ENCODE peak calls at places on chromosomes 11 and 22, in four cellular contexts. K, G, B and U are unnamed samples.

GRCh38 chr11:121207485-121208115 is 85.0 kb upstream of the SC5D start:
- DNase-seq in K (no peak), G (peak), B (no peak), U (peak)

GRCh38 chr22:50270302-50271010 is at the start of gene MAPK11:
- DNase-seq in K (no peak), G (peak), B (peak), U (peak)

GRCh38 chr11:2277933-2278523 is 7.6 kb upstream of the ASCL2 start:
- DNase-seq in K (no peak), G (no peak), B (no peak), U (no peak)

GRCh38 chr22:39364646-39365405 is 15.0 kb downstream of the SYNGR1 start:
- DNase-seq in K (no peak), G (no peak), B (no peak), U (no peak)

GRCh38 chr11:116786360-116786759 is 1.5 kb downstream of the ZPR1 start:
- DNase-seq in K (no peak), G (no peak), B (no peak), U (no peak)

GRCh38 chr11:86931965-86932332 is 23.2 kb downstream of the FZD4 start:
- DNase-seq in K (no peak), G (no peak), B (no peak), U (no peak)

GRCh38 chr11:67999704-68000103 is 4.2 kb downstream of the UNC93B1 start:
- DNase-seq in K (no peak), G (peak), B (no peak), U (no peak)

GRCh38 chr11:86906198-86906597 is 49.0 kb downstream of the FZD4 start:
- DNase-seq in K (no peak), G (no peak), B (no peak), U (no peak)

GRCh38 chr11:13012037-13012693 is 3.0 kb downstream of the RASSF10 start:
- DNase-seq in K (no peak), G (no peak), B (no peak), U (no peak)

GRCh38 chr22:43152355-43153071 is 1.2 kb downstream of the TSPO start:
- DNase-seq in K (no peak), G (peak), B (peak), U (peak)

GRCh38 chr22:17910561-17911311 is 113.6 kb downstream of the MICAL3 start:
- DNase-seq in K (peak), G (no peak), B (no peak), U (no peak)

GRCh38 chr11:135006800-135007199 is 594.8 kb upstream of the B3GAT1 start:
- DNase-seq in K (no peak), G (no peak), B (no peak), U (no peak)

GRCh38 chr11:93476796-93477195 is 66.4 kb downstream of the SMCO4 start:
- DNase-seq in K (no peak), G (no peak), B (no peak), U (no peak)

GRCh38 chr11:62574363-62575057 is 819 bp upstream of the EEF1G start:
- DNase-seq in K (peak), G (peak), B (peak), U (peak)

GRCh38 chr11:63490551-63491239 is at the start of gene PLAAT5:
- DNase-seq in K (no peak), G (peak), B (no peak), U (no peak)

GRCh38 chr11:123186291-123186690 is 8.8 kb downstream of the CLMP start:
- DNase-seq in K (no peak), G (no peak), B (no peak), U (no peak)

GRCh38 chr11:88494857-88495256 is 157.3 kb upstream of the CTSC start:
- DNase-seq in K (no peak), G (peak), B (no peak), U (no peak)

GRCh38 chr22:46744581-46744980 is 6.5 kb upstream of the CERK start:
- DNase-seq in K (no peak), G (no peak), B (no peak), U (no peak)